ENCODE peak calls at places on chromosomes 6 and 20, in ten cellular contexts. One of them, this sample, is unnamed.
A peak's percentile ranks its signal among the peaks of the same experiment; 100 is the strongest.

GRCh38 chr20:25539742-25540201 is 45.6 kb downstream of the NINL start:
- DNase-seq in mesenchymal stem cell: no peak
- DNase-seq in A673: no peak
- DNase-seq in hepatocyte: no peak
- DNase-seq in HepG2: no peak
- DNase-seq in breast epithelium: no peak
- DNase-seq in CD8-positive, alpha-beta memory T cell: no peak
- DNase-seq in lower lobe of right lung: no peak
- DNase-seq in WERI-Rb-1: no peak
- DNase-seq in ovary: no peak
- DNase-seq in this sample: no peak

GRCh38 chr20:46695888-46696287 is 6.6 kb upstream of the TP53RK start:
- DNase-seq in mesenchymal stem cell: peak; percentile 91
- DNase-seq in A673: no peak
- DNase-seq in hepatocyte: peak; percentile 44
- DNase-seq in HepG2: no peak
- DNase-seq in breast epithelium: no peak
- DNase-seq in CD8-positive, alpha-beta memory T cell: no peak
- DNase-seq in lower lobe of right lung: no peak
- DNase-seq in WERI-Rb-1: no peak
- DNase-seq in ovary: no peak
- DNase-seq in this sample: no peak

GRCh38 chr6:159170999-159171712 is 2.0 kb downstream of the FNDC1 start:
- DNase-seq in mesenchymal stem cell: no peak
- DNase-seq in A673: no peak
- DNase-seq in hepatocyte: peak; percentile 20
- DNase-seq in HepG2: no peak
- DNase-seq in breast epithelium: no peak
- DNase-seq in CD8-positive, alpha-beta memory T cell: no peak
- DNase-seq in lower lobe of right lung: no peak
- DNase-seq in WERI-Rb-1: no peak
- DNase-seq in ovary: peak; percentile 23
- DNase-seq in this sample: peak; percentile 66

GRCh38 chr6:150258381-150258780 is 110.4 kb upstream of the IYD start:
- DNase-seq in mesenchymal stem cell: no peak
- DNase-seq in A673: no peak
- DNase-seq in hepatocyte: no peak
- DNase-seq in HepG2: no peak
- DNase-seq in breast epithelium: no peak
- DNase-seq in CD8-positive, alpha-beta memory T cell: no peak
- DNase-seq in lower lobe of right lung: no peak
- DNase-seq in WERI-Rb-1: no peak
- DNase-seq in ovary: no peak
- DNase-seq in this sample: no peak

GRCh38 chr6:74161380-74161779 is 465.4 kb downstream of the CD109 start:
- DNase-seq in mesenchymal stem cell: no peak
- DNase-seq in A673: no peak
- DNase-seq in hepatocyte: no peak
- DNase-seq in HepG2: no peak
- DNase-seq in breast epithelium: no peak
- DNase-seq in CD8-positive, alpha-beta memory T cell: no peak
- DNase-seq in lower lobe of right lung: no peak
- DNase-seq in WERI-Rb-1: no peak
- DNase-seq in ovary: no peak
- DNase-seq in this sample: no peak

GRCh38 chr6:38262041-38262440 is 377.7 kb downstream of the BTBD9 start:
- DNase-seq in mesenchymal stem cell: peak; percentile 89
- DNase-seq in A673: peak; percentile 46
- DNase-seq in hepatocyte: peak; percentile 67
- DNase-seq in HepG2: peak; percentile 57
- DNase-seq in breast epithelium: no peak
- DNase-seq in CD8-positive, alpha-beta memory T cell: no peak
- DNase-seq in lower lobe of right lung: no peak
- DNase-seq in WERI-Rb-1: no peak
- DNase-seq in ovary: no peak
- DNase-seq in this sample: no peak

GRCh38 chr20:1509237-1509636 is 18.0 kb upstream of the SIRPB2 start:
- DNase-seq in mesenchymal stem cell: no peak
- DNase-seq in A673: peak; percentile 62
- DNase-seq in hepatocyte: peak; percentile 33
- DNase-seq in HepG2: peak; percentile 25
- DNase-seq in breast epithelium: no peak
- DNase-seq in CD8-positive, alpha-beta memory T cell: no peak
- DNase-seq in lower lobe of right lung: no peak
- DNase-seq in WERI-Rb-1: no peak
- DNase-seq in ovary: no peak
- DNase-seq in this sample: no peak

GRCh38 chr20:13142143-13142542 is 78.9 kb upstream of the ISM1 start:
- DNase-seq in mesenchymal stem cell: no peak
- DNase-seq in A673: no peak
- DNase-seq in hepatocyte: no peak
- DNase-seq in HepG2: peak; percentile 35
- DNase-seq in breast epithelium: no peak
- DNase-seq in CD8-positive, alpha-beta memory T cell: no peak
- DNase-seq in lower lobe of right lung: no peak
- DNase-seq in WERI-Rb-1: no peak
- DNase-seq in ovary: no peak
- DNase-seq in this sample: no peak

GRCh38 chr6:12012566-12013367 is 655 bp downstream of the HIVEP1 start:
- DNase-seq in mesenchymal stem cell: peak; percentile 97
- DNase-seq in A673: peak; percentile 93
- DNase-seq in hepatocyte: peak; percentile 92
- DNase-seq in HepG2: peak; percentile 49
- DNase-seq in breast epithelium: peak; percentile 69
- DNase-seq in CD8-positive, alpha-beta memory T cell: peak; percentile 60
- DNase-seq in lower lobe of right lung: peak; percentile 74
- DNase-seq in WERI-Rb-1: peak; percentile 77
- DNase-seq in ovary: peak; percentile 75
- DNase-seq in this sample: no peak

GRCh38 chr6:36933102-36933501 is 21.4 kb upstream of the PI16 start:
- DNase-seq in mesenchymal stem cell: no peak
- DNase-seq in A673: peak; percentile 38
- DNase-seq in hepatocyte: no peak
- DNase-seq in HepG2: no peak
- DNase-seq in breast epithelium: no peak
- DNase-seq in CD8-positive, alpha-beta memory T cell: no peak
- DNase-seq in lower lobe of right lung: no peak
- DNase-seq in WERI-Rb-1: no peak
- DNase-seq in ovary: no peak
- DNase-seq in this sample: no peak

GRCh38 chr6:137867685-137868509 is 838 bp downstream of the TNFAIP3 start:
- DNase-seq in mesenchymal stem cell: peak; percentile 54
- DNase-seq in A673: no peak
- DNase-seq in hepatocyte: no peak
- DNase-seq in HepG2: no peak
- DNase-seq in breast epithelium: no peak
- DNase-seq in CD8-positive, alpha-beta memory T cell: no peak
- DNase-seq in lower lobe of right lung: peak; percentile 53
- DNase-seq in WERI-Rb-1: peak; percentile 47
- DNase-seq in ovary: peak; percentile 60
- DNase-seq in this sample: no peak

GRCh38 chr6:28137458-28138020 is 4.1 kb upstream of the ZKSCAN8 start:
- DNase-seq in mesenchymal stem cell: peak; percentile 66
- DNase-seq in A673: peak; percentile 66
- DNase-seq in hepatocyte: peak; percentile 25
- DNase-seq in HepG2: no peak
- DNase-seq in breast epithelium: no peak
- DNase-seq in CD8-positive, alpha-beta memory T cell: no peak
- DNase-seq in lower lobe of right lung: no peak
- DNase-seq in WERI-Rb-1: no peak
- DNase-seq in ovary: no peak
- DNase-seq in this sample: no peak

GRCh38 chr6:43256670-43257664 is 13.7 kb downstream of the TTBK1 start:
- DNase-seq in mesenchymal stem cell: no peak
- DNase-seq in A673: no peak
- DNase-seq in hepatocyte: no peak
- DNase-seq in HepG2: no peak
- DNase-seq in breast epithelium: no peak
- DNase-seq in CD8-positive, alpha-beta memory T cell: no peak
- DNase-seq in lower lobe of right lung: no peak
- DNase-seq in WERI-Rb-1: no peak
- DNase-seq in ovary: no peak
- DNase-seq in this sample: no peak

GRCh38 chr6:166595061-166595780 is 8.7 kb upstream of the RAMACL start:
- DNase-seq in mesenchymal stem cell: peak; percentile 84
- DNase-seq in A673: no peak
- DNase-seq in hepatocyte: no peak
- DNase-seq in HepG2: no peak
- DNase-seq in breast epithelium: no peak
- DNase-seq in CD8-positive, alpha-beta memory T cell: no peak
- DNase-seq in lower lobe of right lung: no peak
- DNase-seq in WERI-Rb-1: no peak
- DNase-seq in ovary: no peak
- DNase-seq in this sample: no peak

GRCh38 chr6:43009124-43009523 is 4.6 kb downstream of the MEA1 start:
- DNase-seq in mesenchymal stem cell: peak; percentile 39
- DNase-seq in A673: peak; percentile 66
- DNase-seq in hepatocyte: peak; percentile 63
- DNase-seq in HepG2: peak; percentile 49
- DNase-seq in breast epithelium: no peak
- DNase-seq in CD8-positive, alpha-beta memory T cell: peak; percentile 12
- DNase-seq in lower lobe of right lung: no peak
- DNase-seq in WERI-Rb-1: peak; percentile 81
- DNase-seq in ovary: no peak
- DNase-seq in this sample: no peak

GRCh38 chr20:49507741-49508434 is 25.4 kb upstream of the KCNB1 start:
- DNase-seq in mesenchymal stem cell: no peak
- DNase-seq in A673: no peak
- DNase-seq in hepatocyte: no peak
- DNase-seq in HepG2: no peak
- DNase-seq in breast epithelium: no peak
- DNase-seq in CD8-positive, alpha-beta memory T cell: no peak
- DNase-seq in lower lobe of right lung: no peak
- DNase-seq in WERI-Rb-1: no peak
- DNase-seq in ovary: no peak
- DNase-seq in this sample: no peak

GRCh38 chr20:59365611-59366284 is 65.3 kb downstream of the EDN3 start:
- DNase-seq in mesenchymal stem cell: no peak
- DNase-seq in A673: no peak
- DNase-seq in hepatocyte: no peak
- DNase-seq in HepG2: no peak
- DNase-seq in breast epithelium: no peak
- DNase-seq in CD8-positive, alpha-beta memory T cell: no peak
- DNase-seq in lower lobe of right lung: no peak
- DNase-seq in WERI-Rb-1: no peak
- DNase-seq in ovary: no peak
- DNase-seq in this sample: no peak

DNA sequence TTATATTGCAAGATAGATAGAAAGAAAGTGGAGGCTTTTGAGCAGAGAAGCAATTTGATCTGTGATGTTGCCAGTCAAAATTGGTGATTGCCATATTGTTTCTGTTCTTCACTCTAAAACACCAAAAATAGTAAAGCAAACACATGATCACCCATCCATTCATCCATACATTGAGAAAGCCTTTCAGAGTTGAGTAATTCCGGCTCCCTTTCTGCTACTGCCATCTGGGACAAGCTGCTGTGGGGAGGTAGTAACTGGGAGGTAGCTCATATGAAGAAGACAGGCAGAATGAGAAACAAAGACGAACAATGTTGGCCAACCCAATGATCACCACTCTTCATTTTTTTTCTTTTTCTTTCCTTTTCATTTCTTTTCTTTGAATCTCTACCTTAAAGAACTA is 51.1 kb upstream of the HBS1L start:
- DNase-seq in mesenchymal stem cell: no peak
- DNase-seq in A673: no peak
- DNase-seq in hepatocyte: no peak
- DNase-seq in HepG2: no peak
- DNase-seq in breast epithelium: no peak
- DNase-seq in CD8-positive, alpha-beta memory T cell: no peak
- DNase-seq in lower lobe of right lung: no peak
- DNase-seq in WERI-Rb-1: no peak
- DNase-seq in ovary: no peak
- DNase-seq in this sample: no peak
- H3K27me3 ChIP-seq in mesenchymal stem cell: peaks cover 12% of the 10 kb centered on the region
- H3K27me3 ChIP-seq in A673: no peaks in the 10 kb centered on the region
- H3K27me3 ChIP-seq in hepatocyte: no peaks in the 10 kb centered on the region
- H3K27me3 ChIP-seq in HepG2: no peaks in the 10 kb centered on the region
- H3K27me3 ChIP-seq in breast epithelium: no peaks in the 10 kb centered on the region
- H3K27me3 ChIP-seq in CD8-positive, alpha-beta memory T cell: no peaks in the 10 kb centered on the region
- H3K27me3 ChIP-seq in lower lobe of right lung: peaks cover 4% of the 10 kb centered on the region
- H3K27me3 ChIP-seq in WERI-Rb-1: no peaks in the 10 kb centered on the region
- H3K27me3 ChIP-seq in ovary: no peaks in the 10 kb centered on the region
- H3K27me3 ChIP-seq in this sample: no peaks in the 10 kb centered on the region

GRCh38 chr20:48377940-48378339 is 449.9 kb downstream of the PREX1 start:
- DNase-seq in mesenchymal stem cell: no peak
- DNase-seq in A673: no peak
- DNase-seq in hepatocyte: no peak
- DNase-seq in HepG2: no peak
- DNase-seq in breast epithelium: no peak
- DNase-seq in CD8-positive, alpha-beta memory T cell: no peak
- DNase-seq in lower lobe of right lung: no peak
- DNase-seq in WERI-Rb-1: no peak
- DNase-seq in ovary: no peak
- DNase-seq in this sample: no peak
- H3K27me3 ChIP-seq in mesenchymal stem cell: peaks cover 69% of the 10 kb centered on the region
- H3K27me3 ChIP-seq in A673: no peaks in the 10 kb centered on the region
- H3K27me3 ChIP-seq in hepatocyte: no peaks in the 10 kb centered on the region
- H3K27me3 ChIP-seq in HepG2: no peaks in the 10 kb centered on the region
- H3K27me3 ChIP-seq in breast epithelium: no peaks in the 10 kb centered on the region
- H3K27me3 ChIP-seq in CD8-positive, alpha-beta memory T cell: no peaks in the 10 kb centered on the region
- H3K27me3 ChIP-seq in lower lobe of right lung: peaks cover 9% of the 10 kb centered on the region
- H3K27me3 ChIP-seq in WERI-Rb-1: no peaks in the 10 kb centered on the region
- H3K27me3 ChIP-seq in ovary: no peaks in the 10 kb centered on the region
- H3K27me3 ChIP-seq in this sample: no peaks in the 10 kb centered on the region

GRCh38 chr20:60447703-60448102 is 489.5 kb downstream of the CDH26 start:
- DNase-seq in mesenchymal stem cell: no peak
- DNase-seq in A673: no peak
- DNase-seq in hepatocyte: peak; percentile 47
- DNase-seq in HepG2: no peak
- DNase-seq in breast epithelium: no peak
- DNase-seq in CD8-positive, alpha-beta memory T cell: no peak
- DNase-seq in lower lobe of right lung: no peak
- DNase-seq in WERI-Rb-1: no peak
- DNase-seq in ovary: no peak
- DNase-seq in this sample: no peak
- H3K27me3 ChIP-seq in mesenchymal stem cell: no peaks in the 10 kb centered on the region
- H3K27me3 ChIP-seq in A673: no peaks in the 10 kb centered on the region
- H3K27me3 ChIP-seq in hepatocyte: no peaks in the 10 kb centered on the region
- H3K27me3 ChIP-seq in HepG2: peaks cover 11% of the 10 kb centered on the region
- H3K27me3 ChIP-seq in breast epithelium: no peaks in the 10 kb centered on the region
- H3K27me3 ChIP-seq in CD8-positive, alpha-beta memory T cell: no peaks in the 10 kb centered on the region
- H3K27me3 ChIP-seq in lower lobe of right lung: no peaks in the 10 kb centered on the region
- H3K27me3 ChIP-seq in WERI-Rb-1: peaks cover 83% of the 10 kb centered on the region
- H3K27me3 ChIP-seq in ovary: no peaks in the 10 kb centered on the region
- H3K27me3 ChIP-seq in this sample: no peaks in the 10 kb centered on the region

DNA sequence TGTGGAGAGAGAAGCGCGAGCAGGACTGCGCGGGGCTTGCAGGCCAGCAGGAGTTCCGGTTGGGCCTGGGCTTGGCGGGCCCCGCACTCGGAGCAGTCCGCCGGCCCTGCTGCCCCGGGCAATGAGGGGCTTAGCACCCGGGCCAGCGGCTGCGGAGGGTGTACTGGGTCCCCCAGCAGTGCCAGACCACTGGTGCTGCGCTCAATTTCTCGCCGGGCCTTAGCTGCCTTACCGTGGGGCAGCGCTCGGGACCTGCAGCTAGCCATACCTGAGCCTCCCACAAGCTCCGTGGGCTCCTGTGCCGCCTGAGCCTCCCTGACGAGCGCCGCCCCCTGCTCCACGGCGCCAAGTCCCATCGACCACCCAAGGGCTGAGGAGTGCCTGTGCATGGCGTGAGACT is 89.0 kb upstream of the MBOAT1 start:
- DNase-seq in mesenchymal stem cell: no peak
- DNase-seq in A673: no peak
- DNase-seq in hepatocyte: no peak
- DNase-seq in HepG2: no peak
- DNase-seq in breast epithelium: no peak
- DNase-seq in CD8-positive, alpha-beta memory T cell: no peak
- DNase-seq in lower lobe of right lung: no peak
- DNase-seq in WERI-Rb-1: no peak
- DNase-seq in ovary: no peak
- DNase-seq in this sample: no peak
- H3K27me3 ChIP-seq in mesenchymal stem cell: no peaks in the 10 kb centered on the region
- H3K27me3 ChIP-seq in A673: no peaks in the 10 kb centered on the region
- H3K27me3 ChIP-seq in hepatocyte: no peaks in the 10 kb centered on the region
- H3K27me3 ChIP-seq in HepG2: peaks cover 4% of the 10 kb centered on the region
- H3K27me3 ChIP-seq in breast epithelium: no peaks in the 10 kb centered on the region
- H3K27me3 ChIP-seq in CD8-positive, alpha-beta memory T cell: no peaks in the 10 kb centered on the region
- H3K27me3 ChIP-seq in lower lobe of right lung: no peaks in the 10 kb centered on the region
- H3K27me3 ChIP-seq in WERI-Rb-1: no peaks in the 10 kb centered on the region
- H3K27me3 ChIP-seq in ovary: no peaks in the 10 kb centered on the region
- H3K27me3 ChIP-seq in this sample: no peaks in the 10 kb centered on the region

This sample was measured in ascending aorta.